ENCODE peak calls at places on chromosomes 3 and 15, in nine cellular contexts. W is spleen, I is suprapubic skin, R is ovary, H is A549, P is HCT116, C is stomach, O is adrenal gland, S is IMR-90. E is an unnamed sample.

GRCh38 chr3:42166214-42166613 is 75.1 kb downstream of the TRAK1 start:
- DNase-seq in P (no peak), W (no peak), O (no peak), C (no peak), R (no peak), S (no peak), H (no peak), I (no peak), E (no peak)

GRCh38 chr3:167228135-167228534 is 152.0 kb downstream of the ZBBX start:
- DNase-seq in H (no peak), I (no peak), C (no peak), P (no peak), R (no peak), O (no peak), W (no peak), S (peak; percentile 20), E (no peak)

GRCh38 chr15:80950291-80951078 is 39.1 kb downstream of the MESD start:
- DNase-seq in I (peak; percentile 52), R (no peak), C (no peak), W (no peak), H (no peak), O (peak; percentile 8), P (no peak), S (no peak), E (no peak)

GRCh38 chr3:69204315-69204957 is 82.0 kb upstream of the LMOD3 start:
- DNase-seq in W (no peak), O (no peak), P (no peak), H (peak; percentile 56), I (no peak), R (no peak), S (peak; percentile 22), C (no peak), E (no peak)

GRCh38 chr3:197373096-197373495 is 74.7 kb upstream of the DLG1 start:
- DNase-seq in H (no peak), W (peak; percentile 28), R (no peak), S (no peak), I (peak; percentile 65), P (no peak), C (no peak), O (no peak), E (no peak)

GRCh38 chr3:187717572-187717971 is 15.2 kb upstream of the RTP2 start:
- DNase-seq in O (peak; percentile 72), W (no peak), C (no peak), R (no peak), P (no peak), S (peak; percentile 46), H (no peak), I (no peak), E (no peak)

GRCh38 chr15:37076543-37076942 is 23.8 kb downstream of the MEIS2 start:
- DNase-seq in P (no peak), I (no peak), R (no peak), H (no peak), C (no peak), W (no peak), O (no peak), S (peak; percentile 78), E (no peak)

GRCh38 chr3:119018690-119019463 is 15.8 kb downstream of the IGSF11 start:
- DNase-seq in R (no peak), O (peak; percentile 51), C (no peak), I (no peak), S (no peak), H (no peak), P (no peak), W (no peak), E (no peak)

GRCh38 chr3:38472342-38472741 is 18.7 kb downstream of the ACVR2B start:
- DNase-seq in P (no peak), R (no peak), O (no peak), H (no peak), C (no peak), I (no peak), W (no peak), S (no peak), E (no peak)

GRCh38 chr15:69143756-69144436 is 16.5 kb upstream of the GLCE start:
- DNase-seq in C (no peak), W (no peak), H (no peak), P (no peak), O (no peak), R (no peak), S (no peak), I (no peak), E (no peak)

GRCh38 chr3:15271030-15271429 is 61.4 kb downstream of the SH3BP5 start:
- DNase-seq in H (no peak), C (no peak), W (no peak), I (peak; percentile 24), R (no peak), S (no peak), O (peak; percentile 20), P (no peak), E (no peak)

GRCh38 chr15:74172751-74173544 is 562 bp upstream of the ISLR start:
- DNase-seq in S (peak; percentile 39), O (peak; percentile 47), C (peak; percentile 34), H (no peak), P (no peak), W (peak; percentile 66), I (no peak), R (peak; percentile 88), E (peak; percentile 71)

GRCh38 chr3:48088056-48088748 is 72.0 kb upstream of the MAP4 start:
- DNase-seq in R (no peak), P (no peak), S (no peak), C (peak; percentile 28), W (no peak), H (peak; percentile 29), O (peak; percentile 41), I (peak; percentile 82), E (no peak)

DNA sequence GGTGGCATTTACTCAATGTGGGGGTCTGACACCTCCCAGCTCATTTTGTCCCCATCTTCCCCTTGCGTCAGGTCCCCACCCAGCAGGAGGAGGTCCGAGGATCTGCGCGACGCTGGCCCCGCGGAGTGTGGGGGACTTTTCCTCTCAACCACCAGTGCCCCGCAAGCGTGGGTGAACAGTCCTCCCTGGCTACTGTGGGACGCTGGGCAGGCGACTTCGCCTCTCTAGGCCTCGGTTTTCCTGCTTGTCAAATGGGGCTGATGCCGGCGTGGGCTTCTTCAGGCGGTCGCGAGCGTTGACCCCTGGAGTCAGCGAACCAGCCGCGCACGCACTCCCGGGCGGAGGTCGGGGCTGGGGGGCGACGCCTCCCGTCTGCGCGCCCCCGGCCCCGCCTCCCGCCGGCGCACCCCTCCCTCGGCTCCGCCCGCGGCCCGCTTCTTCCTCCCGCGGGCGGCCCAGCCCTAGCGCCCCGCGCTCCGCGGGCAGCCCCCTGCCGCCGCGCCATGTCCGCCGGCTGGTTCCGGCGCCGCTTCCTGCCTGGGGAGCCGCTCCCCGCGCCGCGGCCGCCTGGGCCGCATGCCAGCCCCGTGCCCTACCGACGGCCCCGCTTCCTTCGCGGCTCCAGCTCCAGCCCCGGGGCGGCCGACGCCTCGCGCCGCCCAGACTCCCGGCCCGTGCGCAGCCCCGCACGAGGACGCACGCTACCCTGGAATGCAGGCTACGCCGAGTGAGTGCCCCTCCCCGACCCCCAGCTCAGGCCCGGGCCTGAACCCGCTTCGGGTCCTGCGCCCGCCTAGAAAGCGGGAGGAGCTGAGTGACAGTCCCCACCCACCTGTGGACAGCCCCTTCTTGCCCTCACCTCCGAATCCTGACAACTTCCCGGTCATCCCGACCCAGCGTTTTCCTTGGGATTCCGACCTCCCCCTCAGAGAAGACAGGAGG is at the start of gene PPM1M:
- DNase-seq in O (no peak), H (peak; percentile 35), I (peak; percentile 80), S (peak; percentile 31), R (peak; percentile 67), W (peak; percentile 93), P (no peak), C (peak; percentile 58), E (no peak)
- TF ChIP-seq POLR2A in O (no peak), H (peak; percentile 19), I (no peak), S (no peak), R (no peak), W (no peak), P (peak; percentile 70), C (no peak), E (no peak)

GRCh38 chr3:98360681-98361080 is 7.0 kb downstream of the OR5K4 start:
- DNase-seq in S (no peak), W (no peak), O (no peak), I (no peak), C (no peak), H (no peak), R (no peak), P (no peak), E (no peak)
- H3K4me1 ChIP-seq in S (no peaks in the 10 kb centered on the region), W (no peaks in the 10 kb centered on the region), O (no peaks in the 10 kb centered on the region), I (no peaks in the 10 kb centered on the region), C (no peaks in the 10 kb centered on the region), H (no peaks in the 10 kb centered on the region), R (no peaks in the 10 kb centered on the region), P (no peaks in the 10 kb centered on the region), E (no peaks in the 10 kb centered on the region)

GRCh38 chr3:193118907-193119306 is 122.1 kb upstream of the PLAAT1 start:
- DNase-seq in C (no peak), W (no peak), O (no peak), R (no peak), P (no peak), S (no peak), H (no peak), I (no peak), E (no peak)
- TF ChIP-seq POLR2A in C (no peak), W (no peak), O (no peak), R (no peak), P (no peak), S (no peak), H (no peak), I (no peak), E (no peak)

GRCh38 chr15:90037961-90038633 is 37.0 kb downstream of the ZNF710 start:
- DNase-seq in W (peak; percentile 73), H (no peak), C (no peak), O (no peak), P (no peak), R (no peak), S (peak; percentile 53), I (no peak), E (no peak)

GRCh38 chr15:90037510-90037860 is 36.4 kb downstream of the ZNF710 start:
- DNase-seq in S (peak; percentile 78), O (no peak), C (no peak), I (peak; percentile 34), W (no peak), P (no peak), H (no peak), R (no peak), E (no peak)

GRCh38 chr15:90035835-90036220 is 34.7 kb downstream of the ZNF710 start:
- DNase-seq in C (no peak), H (no peak), S (no peak), P (no peak), I (peak; percentile 79), W (peak; percentile 89), R (no peak), O (peak; percentile 45), E (no peak)

GRCh38 chr15:90036343-90036742 is 35.2 kb downstream of the ZNF710 start:
- DNase-seq in S (no peak), O (no peak), R (no peak), C (no peak), P (no peak), W (peak; percentile 58), H (no peak), I (peak; percentile 41), E (no peak)

DNA sequence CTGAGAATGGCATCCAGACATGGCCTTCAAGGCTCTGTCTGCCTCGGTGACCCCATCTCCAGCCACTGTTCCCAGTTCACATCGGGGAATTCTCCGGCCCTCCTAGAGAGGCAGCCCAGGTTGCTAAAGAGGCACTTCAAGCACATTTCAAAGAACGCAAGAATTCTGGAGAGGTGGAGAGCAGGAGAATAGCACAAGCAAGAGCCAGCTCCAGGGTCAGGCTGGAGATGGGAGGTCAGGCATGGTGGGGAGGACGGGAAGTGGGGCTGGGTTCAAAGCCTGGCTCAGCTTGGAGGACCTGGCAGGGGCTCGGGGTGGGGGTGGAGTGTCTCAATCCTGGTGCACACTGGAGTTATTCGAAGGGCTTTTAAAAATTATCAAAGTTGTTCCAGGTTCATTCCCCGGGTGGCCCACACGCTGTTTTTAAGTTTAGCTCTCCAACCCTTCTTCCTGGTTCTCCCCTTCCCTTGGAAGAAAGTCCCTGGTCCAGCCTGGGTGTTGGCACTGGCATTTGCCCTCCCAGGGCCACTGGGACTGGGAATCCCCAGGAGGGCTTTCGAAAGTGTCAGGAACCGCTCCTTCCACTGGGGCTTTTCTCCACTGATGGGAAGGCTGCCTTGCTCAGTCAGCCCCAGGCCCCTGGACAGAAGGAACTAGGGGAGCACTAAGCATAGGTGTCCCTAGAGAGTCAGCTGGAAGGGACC is 35.8 kb downstream of the ZNF710 start:
- DNase-seq in W (peak; percentile 67), P (no peak), S (no peak), O (no peak), I (no peak), H (no peak), R (no peak), C (no peak), E (no peak)
- H3K4me1 ChIP-seq in W (peaks cover 62% of the 10 kb centered on the region), P (peaks cover 41% of the 10 kb centered on the region), S (peaks cover 33% of the 10 kb centered on the region), O (peaks cover 59% of the 10 kb centered on the region), I (peaks cover 72% of the 10 kb centered on the region), H (peaks cover 32% of the 10 kb centered on the region), R (peaks cover 22% of the 10 kb centered on the region), C (peaks cover 57% of the 10 kb centered on the region), E (peaks cover 34% of the 10 kb centered on the region)

E was measured in tibial nerve.